ENCODE peak calls at places on chromosomes 11 and 22, in four cellular contexts. E is GM23338, C is MM.1S, I is IMR-90. S is an unnamed sample.

GRCh38 chr11:114208371-114208770 is 87.8 kb upstream of the NNMT start:
- DNase-seq in I (no peak), E (no peak), C (no peak), S (no peak)

GRCh38 chr11:120998581-120998980 is 25.3 kb upstream of the TBCEL start:
- DNase-seq in I (no peak), E (no peak), C (no peak), S (no peak)

GRCh38 chr22:25892678-25893077 is 150.7 kb downstream of the MYO18B start:
- DNase-seq in C (no peak), E (peak; percentile 22), I (no peak), S (no peak)

GRCh38 chr22:19497245-19497644 is 17.5 kb downstream of the CDC45 start:
- DNase-seq in E (no peak), I (peak; percentile 97), C (no peak), S (no peak)

GRCh38 chr22:46726066-46726985 is 11.7 kb downstream of the CERK start:
- DNase-seq in E (no peak), I (no peak), C (no peak), S (no peak)

GRCh38 chr11:67647471-67647870 is 3.1 kb downstream of the ACY3 start:
- DNase-seq in I (no peak), C (no peak), E (no peak), S (no peak)

GRCh38 chr22:19691721-19692341 is 22.5 kb upstream of the SEPTIN5 start:
- DNase-seq in I (peak; percentile 61), C (no peak), E (peak; percentile 73), S (no peak)

GRCh38 chr11:32396331-32396730 is 39.0 kb downstream of the WT1 start:
- DNase-seq in E (no peak), C (no peak), I (no peak), S (no peak)

GRCh38 chr22:48089601-48090331 is 1327.3 kb downstream of the TBC1D22A start:
- DNase-seq in I (no peak), C (no peak), E (no peak), S (no peak)

GRCh38 chr11:73759520-73760065 is 1.3 kb downstream of the RAB6A start:
- DNase-seq in E (peak; percentile 14), C (no peak), I (peak; percentile 23), S (no peak)

GRCh38 chr22:23690713-23691112 is at the start of gene RGL4:
- DNase-seq in I (no peak), C (no peak), E (no peak), S (no peak)

GRCh38 chr11:2685566-2686359 is 14.0 kb downstream of the KCNQ1OT1 start:
- DNase-seq in I (no peak), E (no peak), C (no peak), S (no peak)

GRCh38 chr11:105609832-105610781 is at the start of gene GRIA4:
- DNase-seq in I (peak; percentile 74), E (peak; percentile 74), C (peak; percentile 70), S (no peak)

GRCh38 chr11:76323804-76324203 is 57.1 kb downstream of the THAP12 start:
- DNase-seq in I (no peak), C (no peak), E (no peak), S (no peak)

GRCh38 chr11:87493516-87493915 is 455.8 kb downstream of the TMEM135 start:
- DNase-seq in C (no peak), E (peak; percentile 87), I (peak; percentile 55), S (no peak)
- TF ChIP-seq CTCF in C (no peak), E (no peak), I (no peak), S (no peak)

DNA sequence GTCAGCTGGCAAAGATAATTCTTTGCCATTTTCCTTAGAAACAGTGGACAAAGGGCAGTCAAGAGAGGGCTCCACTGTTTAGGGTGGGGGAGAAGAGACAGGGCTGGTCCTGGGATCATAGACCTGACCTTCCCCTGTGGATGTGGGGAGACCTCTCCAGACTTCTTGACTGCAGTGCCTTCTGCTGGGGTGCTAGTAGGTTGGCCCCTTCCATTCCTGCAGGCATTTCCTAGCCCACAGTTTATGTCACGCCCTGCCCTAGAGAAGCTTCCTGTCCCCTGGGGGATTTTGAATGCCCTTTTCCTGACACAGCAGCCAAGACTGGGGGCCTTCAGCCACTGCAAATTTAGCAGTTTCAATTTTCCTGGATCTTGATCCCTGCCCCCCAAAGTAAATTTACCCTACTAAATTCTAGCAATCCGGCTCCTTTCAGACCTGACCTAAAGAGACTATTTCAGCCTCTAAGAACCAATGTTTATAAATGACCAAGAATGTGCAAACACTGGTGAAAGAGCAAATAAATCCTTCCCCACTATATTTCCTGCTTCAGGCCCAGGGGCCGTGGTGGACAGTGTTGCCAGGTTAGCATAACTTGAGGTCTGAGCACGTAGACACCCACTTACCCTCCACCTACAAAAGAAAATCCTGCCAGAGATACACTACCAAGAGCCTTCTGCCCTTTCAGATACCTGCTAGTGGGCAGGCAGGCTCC is 58.4 kb downstream of the PPFIBP2 start:
- DNase-seq in I (peak; percentile 34), E (peak; percentile 27), C (no peak), S (no peak)
- TF ChIP-seq CTCF in I (no peak), E (no peak), C (no peak), S (no peak)

GRCh38 chr22:50318356-50318697 is 8.5 kb downstream of the DENND6B start:
- DNase-seq in C (no peak), I (no peak), E (no peak), S (no peak)
- TF ChIP-seq CTCF in C (no peak), I (no peak), E (no peak), S (no peak)

DNA sequence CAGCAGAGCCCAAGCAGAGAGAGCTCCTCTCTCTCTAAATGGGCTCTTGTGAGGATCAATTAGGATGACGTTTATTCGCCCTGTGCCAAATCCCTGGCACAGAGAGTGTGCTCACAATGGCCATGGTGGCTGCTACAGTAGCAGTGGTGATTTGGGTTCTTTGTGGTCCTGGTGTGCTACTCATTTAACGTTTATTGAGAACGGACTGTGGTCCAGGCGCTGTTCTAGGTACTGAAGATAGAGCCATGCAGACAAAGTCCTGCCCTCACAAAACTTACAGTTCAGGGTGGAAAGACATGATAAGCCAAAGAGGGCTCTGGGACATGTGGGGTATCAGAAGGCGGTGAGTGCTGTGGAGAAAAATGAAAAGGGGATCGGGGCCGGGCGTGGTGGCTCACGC is 5.3 kb downstream of the OTUB1 start:
- DNase-seq in I (no peak), C (no peak), E (no peak), S (no peak)
- TF ChIP-seq CTCF in I (no peak), C (no peak), E (no peak), S (no peak)

GRCh38 chr11:87281496-87281895 is 243.8 kb downstream of the TMEM135 start:
- DNase-seq in I (peak; percentile 77), E (no peak), C (no peak), S (no peak)
- TF ChIP-seq CTCF in I (peak; percentile 57), E (no peak), C (no peak), S (no peak)

GRCh38 chr11:106989056-106989455 is 29.2 kb downstream of the GUCY1A2 start:
- DNase-seq in E (no peak), C (no peak), I (peak; percentile 3), S (no peak)
- TF ChIP-seq CTCF in E (no peak), C (no peak), I (no peak), S (no peak)

GRCh38 chr11:11267312-11267711 is 85.7 kb downstream of the CSNK2A3 start:
- DNase-seq in E (no peak), I (no peak), C (no peak), S (no peak)

GRCh38 chr11:11265320-11265719 is 87.7 kb downstream of the CSNK2A3 start:
- DNase-seq in C (no peak), E (no peak), I (no peak), S (no peak)

GRCh38 chr11:11268119-11268518 is 84.9 kb downstream of the CSNK2A3 start:
- DNase-seq in I (no peak), C (no peak), E (no peak), S (no peak)

GRCh38 chr11:11268706-11269105 is 84.3 kb downstream of the CSNK2A3 start:
- DNase-seq in I (no peak), C (no peak), E (no peak), S (no peak)

DNA sequence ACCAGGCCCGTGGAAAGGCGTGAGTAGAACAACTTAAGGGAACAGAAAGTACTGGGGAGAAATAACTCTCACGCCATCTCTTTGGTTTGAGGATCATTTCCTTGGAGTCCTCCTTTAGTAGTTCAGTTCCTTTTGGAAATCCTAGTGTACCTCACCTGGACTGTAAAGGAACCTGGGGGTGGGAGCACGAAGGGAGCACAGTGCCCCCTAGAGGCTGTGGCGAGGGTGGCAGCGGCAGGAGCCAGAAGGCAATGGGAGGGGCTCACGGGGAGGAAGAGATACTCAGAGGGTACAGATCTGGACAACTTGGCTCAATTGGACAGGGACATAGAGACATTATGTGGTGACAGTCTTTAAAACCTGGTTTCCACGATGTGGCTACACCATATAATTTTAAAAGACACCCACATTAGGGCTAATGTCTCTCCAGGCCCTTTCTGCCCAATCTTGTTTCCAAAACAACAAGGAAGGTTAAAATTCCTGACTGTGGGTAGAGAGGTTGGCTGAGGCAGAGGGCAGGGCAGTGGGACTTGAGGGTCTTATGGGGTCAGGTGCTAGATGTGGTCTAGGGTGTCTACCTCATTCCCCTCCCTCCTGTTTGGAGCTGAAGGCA is 87.0 kb downstream of the CSNK2A3 start:
- DNase-seq in E (peak; percentile 75), I (peak; percentile 3), C (peak; percentile 58), S (peak; percentile 83)
- TF ChIP-seq CTCF in E (peak; percentile 98), I (peak; percentile 59), C (peak; percentile 97), S (peak; percentile 73)

GRCh38 chr11:65118097-65118837 is 766 bp upstream of the ZNHIT2 start:
- DNase-seq in E (no peak), C (no peak), I (no peak), S (no peak)

GRCh38 chr11:65120831-65121230 is 1.1 kb downstream of the FAU start:
- DNase-seq in I (no peak), E (no peak), C (no peak), S (no peak)

GRCh38 chr11:65117206-65118096 is at the start of gene ZNHIT2:
- DNase-seq in C (peak; percentile 100), I (peak; percentile 98), E (peak; percentile 99), S (peak; percentile 95)

GRCh38 chr11:65121447-65121864 is 478 bp downstream of the FAU start:
- DNase-seq in I (no peak), C (peak; percentile 30), E (peak; percentile 35), S (no peak)

DNA sequence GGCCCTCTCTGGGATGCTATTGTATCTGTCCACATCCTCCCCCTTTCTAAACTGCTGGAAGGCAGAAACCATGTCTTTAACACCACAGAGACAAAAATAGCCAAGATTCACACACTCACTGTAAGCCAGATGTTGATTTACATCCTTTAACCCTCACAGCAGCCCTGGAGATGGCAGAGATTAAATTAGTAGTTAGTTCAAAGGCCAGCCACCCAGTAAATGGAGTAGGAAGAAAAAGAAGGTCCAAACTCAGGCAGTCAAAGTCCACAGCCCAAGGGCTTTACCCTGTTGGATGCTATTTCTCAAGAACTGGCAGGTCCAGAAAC is 2.1 kb upstream of the ZNHIT2 start:
- DNase-seq in C (no peak), E (no peak), I (no peak), S (no peak)
- TF ChIP-seq CTCF in C (no peak), E (no peak), I (no peak), S (no peak)

GRCh38 chr11:23155503-23155902 is 295.2 kb upstream of the CCDC179 start:
- DNase-seq in I (no peak), E (no peak), C (no peak), S (no peak)
- TF ChIP-seq CTCF in I (no peak), E (no peak), C (no peak), S (no peak)

S was measured in GM10248.